ENCODE peak calls at places on chromosomes 5 and 9, in five cellular contexts. Y, A, N, B and P are unnamed samples.

GRCh38 chr5:126198509-126198908 is 224.7 kb upstream of the GRAMD2B start:
- DNase-seq in Y (no peak), A (no peak), N (no peak), B (no peak), P (no peak)

GRCh38 chr5:133309166-133309791 is 257.5 kb downstream of the HSPA4 start:
- DNase-seq in Y (no peak), A (no peak), N (no peak), B (peak), P (no peak)

GRCh38 chr5:73747696-73748380 is 121.8 kb downstream of the ARHGEF28 start:
- DNase-seq in Y (no peak), A (no peak), N (no peak), B (no peak), P (no peak)

GRCh38 chr5:66992547-66992946 is 204.1 kb downstream of the CD180 start:
- DNase-seq in Y (no peak), A (no peak), N (no peak), B (no peak), P (no peak)

GRCh38 chr5:42624912-42625311 is 131.7 kb upstream of the CCDC152 start:
- DNase-seq in Y (no peak), A (no peak), N (no peak), B (no peak), P (no peak)

GRCh38 chr5:149216515-149216914 is 55.1 kb upstream of the AFAP1L1 start:
- DNase-seq in Y (no peak), A (no peak), N (no peak), B (no peak), P (no peak)

GRCh38 chr5:102921341-102922047 is 166.4 kb downstream of the PAM start:
- DNase-seq in Y (peak), A (no peak), N (no peak), B (no peak), P (peak)

GRCh38 chr5:179278119-179278518 is 67.1 kb downstream of the ADAMTS2 start:
- DNase-seq in Y (no peak), A (no peak), N (no peak), B (no peak), P (no peak)

GRCh38 chr5:136192526-136193395 is at the start of gene SMIM32:
- DNase-seq in Y (peak), A (no peak), N (no peak), B (no peak), P (no peak)

GRCh38 chr5:146553446-146553845 is 37.5 kb upstream of the GPR151 start:
- DNase-seq in Y (no peak), A (no peak), N (no peak), B (no peak), P (no peak)

GRCh38 chr5:75059887-75060286 is 7.5 kb upstream of the GCNT4 start:
- DNase-seq in Y (no peak), A (peak), N (no peak), B (peak), P (no peak)

GRCh38 chr9:80811662-80812061 is 877.7 kb downstream of the TLE1 start:
- DNase-seq in Y (no peak), A (no peak), N (no peak), B (no peak), P (no peak)

GRCh38 chr9:137030006-137030405 is 1.9 kb downstream of the FUT7 start:
- DNase-seq in Y (no peak), A (no peak), N (no peak), B (no peak), P (no peak)

GRCh38 chr9:37593877-37594448 is 1.6 kb upstream of the TOMM5 start:
- DNase-seq in Y (no peak), A (no peak), N (no peak), B (no peak), P (peak)

GRCh38 chr5:174872271-174872670 is 147.9 kb downstream of the MSX2 start:
- DNase-seq in Y (no peak), A (no peak), N (no peak), B (no peak), P (no peak)

GRCh38 chr9:134496413-134497282 is 145.0 kb upstream of the COL5A1 start:
- DNase-seq in Y (peak), A (no peak), N (no peak), B (no peak), P (no peak)

GRCh38 chr5:170070556-170071412 is 34.9 kb upstream of the FOXI1 start:
- DNase-seq in Y (peak), A (no peak), N (peak), B (peak), P (peak)

GRCh38 chr9:21836437-21837161 is 34.2 kb downstream of the MTAP start:
- DNase-seq in Y (peak), A (no peak), N (no peak), B (no peak), P (peak)

GRCh38 chr9:133950206-133950915 is 41.8 kb downstream of the VAV2 start:
- DNase-seq in Y (no peak), A (no peak), N (no peak), B (no peak), P (no peak)

GRCh38 chr5:5231576-5231975 is 91.4 kb downstream of the ADAMTS16 start:
- DNase-seq in Y (no peak), A (no peak), N (no peak), B (no peak), P (no peak)

GRCh38 chr9:114156311-114156657 is 947 bp downstream of the COL27A1 start:
- DNase-seq in Y (no peak), A (peak), N (no peak), B (no peak), P (no peak)

GRCh38 chr9:131405429-131405828 is 11.5 kb downstream of the PRRC2B start:
- DNase-seq in Y (peak), A (no peak), N (no peak), B (no peak), P (no peak)

GRCh38 chr5:138469540-138470321 is 4.5 kb downstream of the EGR1 start:
- DNase-seq in Y (peak), A (no peak), N (no peak), B (no peak), P (no peak)

GRCh38 chr9:26723486-26723885 is 169.1 kb downstream of the CAAP1 start:
- DNase-seq in Y (no peak), A (no peak), N (peak), B (peak), P (peak)

GRCh38 chr5:140292212-140293040 is 10.5 kb downstream of the PFDN1 start:
- DNase-seq in Y (no peak), A (no peak), N (no peak), B (no peak), P (no peak)

GRCh38 chr5:180541710-180542109 is 47.5 kb downstream of the CNOT6 start:
- DNase-seq in Y (no peak), A (no peak), N (no peak), B (no peak), P (no peak)

GRCh38 chr5:135438712-135439111 is 8.4 kb downstream of the DCANP1 start:
- DNase-seq in Y (no peak), A (no peak), N (no peak), B (peak), P (no peak)

GRCh38 chr9:38142201-38142600 is 73.2 kb upstream of the SHB start:
- DNase-seq in Y (peak), A (no peak), N (no peak), B (no peak), P (no peak)